ENCODE peak calls at places on chromosomes 11 and 22, in six cellular contexts. Z is breast epithelium, F is A549, R is ovary, M is stomach, V is IMR-90. U is an unnamed sample.

GRCh38 chr11:61488651-61489291 is 19.8 kb upstream of the LRRC10B start:
- DNase-seq in Z (peak; percentile 71), F (no peak), R (peak; percentile 71), M (peak; percentile 74), V (no peak), U (no peak)

GRCh38 chr11:42598341-42598740 is 713.5 kb upstream of the API5 start:
- DNase-seq in Z (no peak), F (no peak), R (no peak), M (no peak), V (no peak), U (no peak)

GRCh38 chr11:36345084-36345511 is 49.0 kb downstream of the PRR5L start:
- DNase-seq in Z (no peak), F (no peak), R (no peak), M (no peak), V (no peak), U (no peak)

GRCh38 chr11:47413908-47414684 is 5.7 kb downstream of the SLC39A13 start:
- DNase-seq in Z (no peak), F (no peak), R (peak; percentile 66), M (no peak), V (peak; percentile 89), U (no peak)

GRCh38 chr11:26188559-26188958 is 143.4 kb upstream of the ANO3 start:
- DNase-seq in Z (no peak), F (no peak), R (no peak), M (no peak), V (peak; percentile 10), U (no peak)

GRCh38 chr11:131688056-131688693 is 317.8 kb downstream of the NTM start:
- DNase-seq in Z (no peak), F (peak; percentile 35), R (no peak), M (peak; percentile 37), V (peak; percentile 41), U (peak; percentile 49)

GRCh38 chr11:60913793-60914619 is at the start of gene TMEM109:
- DNase-seq in Z (peak; percentile 77), F (peak; percentile 87), R (peak; percentile 91), M (peak; percentile 90), V (peak; percentile 86), U (peak; percentile 94)

GRCh38 chr11:67563354-67564114 is 20.1 kb upstream of the GSTP1 start:
- DNase-seq in Z (no peak), F (peak; percentile 94), R (peak; percentile 70), M (peak; percentile 52), V (peak; percentile 96), U (no peak)

GRCh38 chr11:32307449-32307848 is 127.9 kb downstream of the WT1 start:
- DNase-seq in Z (no peak), F (no peak), R (no peak), M (no peak), V (no peak), U (no peak)

GRCh38 chr22:32932176-32932575 is 126.0 kb downstream of the SYN3 start:
- DNase-seq in Z (no peak), F (no peak), R (no peak), M (no peak), V (peak; percentile 56), U (no peak)

GRCh38 chr22:23837496-23837859 is 1.3 kb downstream of the DERL3 start:
- DNase-seq in Z (no peak), F (no peak), R (no peak), M (no peak), V (no peak), U (no peak)

GRCh38 chr22:36931446-36931845 is 18.0 kb downstream of the CSF2RB start:
- DNase-seq in Z (no peak), F (no peak), R (no peak), M (no peak), V (no peak), U (no peak)

GRCh38 chr11:63602296-63602695 is 11.9 kb downstream of the PLAAT3 start:
- DNase-seq in Z (no peak), F (no peak), R (peak; percentile 82), M (no peak), V (peak; percentile 80), U (no peak)

GRCh38 chr11:18706330-18707243 is 8.0 kb downstream of the TMEM86A start:
- DNase-seq in Z (peak; percentile 74), F (no peak), R (peak; percentile 79), M (peak; percentile 61), V (no peak), U (no peak)

GRCh38 chr11:1653541-1654387 is 24.2 kb downstream of the KRTAP5-5 start:
- DNase-seq in Z (no peak), F (no peak), R (no peak), M (no peak), V (no peak), U (no peak)

GRCh38 chr11:67494371-67495233 is 10.6 kb downstream of the PITPNM1 start:
- DNase-seq in Z (no peak), F (no peak), R (no peak), M (no peak), V (no peak), U (no peak)

GRCh38 chr11:122791836-122792235 is 46.5 kb upstream of the CRTAM start:
- DNase-seq in Z (no peak), F (no peak), R (no peak), M (no peak), V (peak; percentile 78), U (no peak)

GRCh38 chr22:36415415-36416168 is 27.8 kb upstream of the MYH9 start:
- DNase-seq in Z (no peak), F (peak; percentile 49), R (no peak), M (no peak), V (no peak), U (no peak)

GRCh38 chr11:67347964-67348749 is 5.2 kb downstream of the POLD4 start:
- DNase-seq in Z (no peak), F (peak; percentile 16), R (no peak), M (no peak), V (peak; percentile 73), U (peak; percentile 87)

GRCh38 chr22:37161442-37161841 is 11.7 kb upstream of the IL2RB start:
- DNase-seq in Z (no peak), F (peak; percentile 53), R (no peak), M (no peak), V (no peak), U (peak; percentile 38)

GRCh38 chr11:128862913-128863660 is 4.0 kb downstream of the KCNJ1 start:
- DNase-seq in Z (no peak), F (no peak), R (no peak), M (no peak), V (peak; percentile 79), U (no peak)

GRCh38 chr11:130103296-130103814 is 33.7 kb downstream of the APLP2 start:
- DNase-seq in Z (no peak), F (no peak), R (no peak), M (no peak), V (peak; percentile 96), U (no peak)

GRCh38 chr22:17303840-17304779 is 65.2 kb upstream of the CECR2 start:
- DNase-seq in Z (no peak), F (no peak), R (no peak), M (peak; percentile 21), V (no peak), U (no peak)
- TF ChIP-seq POLR2A in Z (no peak), F (no peak), R (no peak), M (no peak), V (no peak), U (no peak)

DNA sequence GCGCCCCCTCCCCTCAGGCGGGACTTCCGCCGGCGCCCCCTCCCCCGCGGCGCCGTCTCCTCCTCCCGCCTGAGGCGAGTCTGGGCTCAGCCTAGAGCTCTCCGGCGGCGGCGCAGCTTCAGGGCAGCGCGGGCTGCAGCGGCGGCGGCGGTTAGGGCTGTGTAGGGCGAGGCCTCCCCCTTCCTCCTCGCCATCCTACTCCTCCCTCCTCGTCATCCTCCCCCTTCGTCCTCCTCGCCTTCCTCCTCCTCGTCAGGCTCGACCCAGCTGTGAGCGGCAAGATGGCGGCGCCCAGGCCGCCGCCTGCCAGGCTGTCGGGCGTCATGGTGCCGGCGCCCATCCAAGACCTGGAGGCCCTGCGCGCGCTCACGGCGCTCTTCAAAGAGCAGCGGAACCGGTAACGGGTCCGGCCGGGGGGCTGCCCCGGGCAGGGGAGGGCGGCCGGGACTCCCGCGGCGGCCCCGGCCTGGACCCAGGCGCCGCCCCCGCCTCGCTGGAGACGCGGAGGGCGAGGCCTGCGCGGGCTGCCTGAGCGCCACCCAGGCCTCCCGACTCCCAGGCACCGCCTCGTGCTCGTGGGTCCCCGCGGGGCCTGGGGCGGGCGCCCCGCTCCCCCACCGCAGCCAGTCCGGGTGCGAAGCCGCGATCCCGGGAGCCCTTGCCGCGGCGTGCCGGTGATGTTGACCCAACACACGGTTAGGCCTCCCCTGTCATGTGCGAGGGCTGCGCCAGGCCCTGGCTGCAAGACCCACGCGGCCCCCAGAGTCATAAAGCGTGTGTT is at the start of gene ATXN10:
- DNase-seq in Z (peak; percentile 36), F (peak; percentile 66), R (peak; percentile 70), M (peak; percentile 48), V (peak; percentile 65), U (peak; percentile 88)
- TF ChIP-seq POLR2A in Z (no peak), F (peak; percentile 49), R (peak; percentile 44), M (no peak), V (peak; percentile 79), U (peak; percentile 70)

DNA sequence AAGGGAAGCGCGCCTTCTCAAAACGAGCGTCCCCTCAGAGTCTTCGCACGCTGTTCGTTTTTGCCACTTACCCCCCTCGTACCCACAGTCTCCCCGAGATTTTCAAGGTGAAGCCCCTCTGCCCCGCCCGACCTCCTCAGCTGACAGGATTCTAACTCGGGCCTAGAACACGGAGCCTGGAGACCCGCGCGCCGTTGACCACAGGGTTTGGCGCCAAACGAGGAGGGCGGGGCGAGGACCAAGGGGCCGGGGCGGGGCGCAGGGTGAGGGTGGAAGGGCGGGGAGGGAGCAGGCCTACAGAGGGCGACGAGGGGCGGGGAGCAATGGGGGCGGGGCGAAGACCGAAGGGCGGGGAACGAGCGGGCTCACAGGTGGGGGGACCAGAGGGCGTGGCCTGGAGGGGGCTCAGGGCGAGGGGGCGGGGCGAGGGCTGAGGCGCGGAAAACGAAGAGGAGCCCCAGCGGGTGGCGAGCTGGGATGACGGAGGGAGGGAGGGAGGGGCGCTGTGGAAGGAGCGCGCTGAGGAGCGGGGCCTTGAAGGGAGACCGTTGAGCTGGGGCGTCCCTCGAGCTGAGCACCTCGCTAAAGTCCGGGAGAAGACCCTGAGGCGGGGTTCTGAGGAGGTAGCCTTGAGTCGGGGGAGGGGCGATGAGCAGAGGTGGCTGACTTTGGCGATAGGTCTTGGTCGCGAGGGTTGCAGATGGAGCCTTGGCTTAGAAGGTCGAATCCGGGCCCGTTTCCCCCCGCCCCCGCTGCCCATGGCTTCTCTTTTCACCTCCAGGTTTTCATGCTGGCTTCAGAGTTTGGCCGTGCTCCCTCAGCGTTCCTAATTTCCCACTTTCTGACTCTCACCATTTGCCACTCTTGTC is at the start of gene DMC1:
- DNase-seq in Z (peak; percentile 90), F (peak; percentile 91), R (peak; percentile 98), M (peak; percentile 95), V (peak; percentile 69), U (peak; percentile 96)
- TF ChIP-seq POLR2A in Z (no peak), F (peak; percentile 26), R (peak; percentile 47), M (no peak), V (no peak), U (peak; percentile 45)

GRCh38 chr11:10887307-10887706 is 29.5 kb upstream of the ZBED5 start:
- DNase-seq in Z (no peak), F (no peak), R (no peak), M (no peak), V (no peak), U (peak; percentile 19)

GRCh38 chr11:10881892-10882291 is 24.0 kb upstream of the ZBED5 start:
- DNase-seq in Z (no peak), F (no peak), R (no peak), M (no peak), V (no peak), U (no peak)

GRCh38 chr11:10885703-10886363 is 28.0 kb upstream of the ZBED5 start:
- DNase-seq in Z (no peak), F (peak; percentile 91), R (no peak), M (no peak), V (peak; percentile 90), U (no peak)

GRCh38 chr11:10891321-10891720 is 33.5 kb upstream of the ZBED5 start:
- DNase-seq in Z (no peak), F (no peak), R (no peak), M (no peak), V (no peak), U (no peak)

GRCh38 chr11:10886652-10887250 is 28.9 kb upstream of the ZBED5 start:
- DNase-seq in Z (no peak), F (no peak), R (no peak), M (no peak), V (no peak), U (no peak)
- TF ChIP-seq POLR2A in Z (no peak), F (no peak), R (no peak), M (no peak), V (no peak), U (no peak)